ENCODE peak calls at places on chromosome 16, in seven cellular contexts. P is EL; S is activated CD4-positive, alpha-beta T cell treated with anti-CD3 and anti-CD28 coated beads, Interleukin-2, amount 10 ng/mL, durations not matched to agents 7 days and 5 days; B is HL-60; Q is GM12892; E is upper lobe of right lung; L is activated CD4-positive, CD25-positive, alpha-beta regulatory T cell. V is an unnamed sample.

GRCh38 chr16:88685156-88686061 is 898 bp downstream of the SNAI3 start:
- DNase-seq in L (peak; percentile 61), S (peak; percentile 66), B (no peak), P (peak; percentile 59), E (peak; percentile 75), Q (no peak), V (no peak)

GRCh38 chr16:85825326-85825725 is 25.8 kb downstream of the COX4I1 start:
- DNase-seq in E (no peak), S (no peak), P (no peak), B (no peak), Q (no peak), L (no peak), V (no peak)

GRCh38 chr16:57255686-57256415 is 10.8 kb downstream of the ARL2BP start:
- DNase-seq in L (no peak), S (no peak), E (no peak), Q (no peak), P (no peak), B (no peak), V (peak; percentile 49)

GRCh38 chr16:89123001-89123830 is 29.6 kb downstream of the ACSF3 start:
- DNase-seq in S (no peak), P (no peak), E (peak; percentile 59), Q (no peak), B (no peak), L (no peak), V (no peak)

GRCh38 chr16:28218109-28218508 is 6.3 kb upstream of the XPO6 start:
- DNase-seq in B (no peak), Q (no peak), S (peak; percentile 78), E (no peak), P (peak; percentile 65), L (peak; percentile 20), V (no peak)

GRCh38 chr16:52492789-52493357 is 54.1 kb downstream of the TOX3 start:
- DNase-seq in E (no peak), P (no peak), L (no peak), B (no peak), S (no peak), Q (no peak), V (no peak)

GRCh38 chr16:22029632-22030031 is 21.7 kb downstream of the MOSMO start:
- DNase-seq in E (no peak), B (no peak), L (no peak), S (no peak), P (no peak), Q (no peak), V (no peak)

GRCh38 chr16:12113581-12114375 is 137.2 kb downstream of the SNX29 start:
- DNase-seq in B (no peak), S (no peak), P (peak; percentile 58), Q (no peak), E (peak; percentile 32), L (no peak), V (no peak)

GRCh38 chr16:46736695-46737094 is 11.4 kb downstream of the MYLK3 start:
- DNase-seq in P (peak; percentile 13), Q (no peak), S (no peak), B (no peak), E (peak; percentile 59), L (no peak), V (peak; percentile 74)

GRCh38 chr16:10584956-10585561 is 4.7 kb upstream of the EMP2 start:
- DNase-seq in B (no peak), S (no peak), Q (no peak), L (no peak), P (peak; percentile 34), E (no peak), V (no peak)

GRCh38 chr16:14186007-14186953 is 115.2 kb downstream of the MRTFB start:
- DNase-seq in L (no peak), B (no peak), P (peak; percentile 63), E (no peak), S (peak; percentile 24), Q (no peak), V (no peak)

GRCh38 chr16:68961778-68962402 is 118.6 kb downstream of the TANGO6 start:
- DNase-seq in E (no peak), P (no peak), Q (no peak), L (no peak), S (no peak), B (peak; percentile 28), V (no peak)

GRCh38 chr16:66849543-66849942 is 5.3 kb downstream of the CA7 start:
- DNase-seq in L (no peak), P (no peak), B (no peak), E (no peak), S (no peak), Q (no peak), V (no peak)

GRCh38 chr16:17225551-17225950 is 245.2 kb downstream of the XYLT1 start:
- DNase-seq in B (no peak), E (no peak), Q (no peak), P (no peak), S (no peak), L (no peak), V (no peak)

GRCh38 chr16:15973460-15973859 is 24.0 kb downstream of the ABCC1 start:
- DNase-seq in L (no peak), Q (no peak), B (no peak), E (no peak), S (no peak), P (peak; percentile 52), V (no peak)